ENCODE peak calls at places on chromosome 14, in eight cellular contexts. D, X, C, Y, K, G, U and L are unnamed samples.

GRCh38 chr14:85471156-85471555 is 58.8 kb upstream of the FLRT2 start:
- DNase-seq in X (no peak), C (no peak), D (no peak), G (no peak), U (peak; percentile 62), Y (peak; percentile 75), K (no peak), L (no peak)

GRCh38 chr14:77059276-77059934 is 30.9 kb upstream of the IRF2BPL start:
- DNase-seq in U (peak; percentile 96), K (peak; percentile 75), C (no peak), Y (peak; percentile 91), X (no peak), D (peak; percentile 72), G (peak; percentile 47), L (no peak)

GRCh38 chr14:72774141-72774540 is 119.8 kb downstream of the DPF3 start:
- DNase-seq in K (no peak), D (no peak), C (no peak), G (no peak), U (no peak), X (no peak), Y (no peak), L (peak; percentile 11)

GRCh38 chr14:56581041-56581727 is 1.6 kb downstream of the TMEM260 start:
- DNase-seq in U (no peak), Y (no peak), G (no peak), K (no peak), C (no peak), X (no peak), D (no peak), L (no peak)

GRCh38 chr14:58650857-58651256 is 13.1 kb downstream of the DACT1 start:
- DNase-seq in K (no peak), G (no peak), U (no peak), D (no peak), C (no peak), X (no peak), Y (no peak), L (no peak)

GRCh38 chr14:103511022-103511693 is 11.5 kb downstream of the CKB start:
- DNase-seq in K (no peak), G (no peak), U (no peak), Y (no peak), C (no peak), D (peak; percentile 1), X (no peak), L (no peak)

GRCh38 chr14:58587271-58587670 is 50.5 kb upstream of the DACT1 start:
- DNase-seq in D (peak; percentile 58), K (no peak), Y (peak; percentile 81), U (peak; percentile 54), G (no peak), X (no peak), C (no peak), L (no peak)

GRCh38 chr14:65533736-65534404 is 121.3 kb downstream of the FUT8 start:
- DNase-seq in X (no peak), C (no peak), Y (no peak), U (no peak), G (no peak), K (no peak), D (no peak), L (no peak)

GRCh38 chr14:21486640-21487087 is 9.7 kb downstream of the TOX4 start:
- DNase-seq in Y (peak; percentile 74), D (peak; percentile 61), C (no peak), G (no peak), X (no peak), K (no peak), U (peak; percentile 47), L (no peak)